ENCODE peak calls at places on chromosomes 16 and 17, in eight cellular contexts. One of them, this sample, is unnamed.

GRCh38 chr17:37310940-37311339 is 64.8 kb upstream of the C17orf78 start:
- DNase-seq in NCI-H1092: no peak
- DNase-seq in HFF-Myc: no peak
- DNase-seq in neural progenitor cell: no peak
- DNase-seq in NT2/D1: no peak
- DNase-seq in activated T-helper 9 cell treated with anti-CD3 and anti-CD28 coated beads, Interleukin-2, amount 50 U/mL, for 16 hours: no peak
- DNase-seq in AG10803: peak; percentile 78
- DNase-seq in astrocyte of the hippocampus: no peak
- DNase-seq in this sample: no peak

GRCh38 chr16:72085002-72085401 is 8.4 kb downstream of the TXNL4B start:
- DNase-seq in NT2/D1: no peak
- DNase-seq in activated T-helper 9 cell treated with anti-CD3 and anti-CD28 coated beads, Interleukin-2, amount 50 U/mL, for 16 hours: no peak
- DNase-seq in HFF-Myc: no peak
- DNase-seq in neural progenitor cell: no peak
- DNase-seq in AG10803: no peak
- DNase-seq in astrocyte of the hippocampus: no peak
- DNase-seq in NCI-H1092: no peak
- DNase-seq in this sample: no peak

GRCh38 chr16:21104124-21104860 is 46.4 kb downstream of the DNAH3 start:
- DNase-seq in astrocyte of the hippocampus: peak; percentile 78
- DNase-seq in AG10803: peak; percentile 70
- DNase-seq in NCI-H1092: no peak
- DNase-seq in neural progenitor cell: peak; percentile 13
- DNase-seq in NT2/D1: no peak
- DNase-seq in HFF-Myc: no peak
- DNase-seq in activated T-helper 9 cell treated with anti-CD3 and anti-CD28 coated beads, Interleukin-2, amount 50 U/mL, for 16 hours: no peak
- DNase-seq in this sample: no peak

GRCh38 chr16:851871-852270 is 51.3 kb upstream of the GNG13 start:
- DNase-seq in astrocyte of the hippocampus: no peak
- DNase-seq in activated T-helper 9 cell treated with anti-CD3 and anti-CD28 coated beads, Interleukin-2, amount 50 U/mL, for 16 hours: no peak
- DNase-seq in NCI-H1092: no peak
- DNase-seq in NT2/D1: no peak
- DNase-seq in AG10803: no peak
- DNase-seq in neural progenitor cell: no peak
- DNase-seq in HFF-Myc: no peak
- DNase-seq in this sample: no peak

GRCh38 chr16:74605746-74606520 is 981 bp downstream of the GLG1 start:
- DNase-seq in neural progenitor cell: peak; percentile 51
- DNase-seq in HFF-Myc: no peak
- DNase-seq in astrocyte of the hippocampus: no peak
- DNase-seq in NT2/D1: no peak
- DNase-seq in AG10803: peak; percentile 9
- DNase-seq in activated T-helper 9 cell treated with anti-CD3 and anti-CD28 coated beads, Interleukin-2, amount 50 U/mL, for 16 hours: no peak
- DNase-seq in NCI-H1092: no peak
- DNase-seq in this sample: no peak

GRCh38 chr17:59154721-59155438 is at the start of gene SKA2:
- DNase-seq in neural progenitor cell: peak; percentile 99
- DNase-seq in astrocyte of the hippocampus: peak; percentile 100
- DNase-seq in AG10803: no peak
- DNase-seq in activated T-helper 9 cell treated with anti-CD3 and anti-CD28 coated beads, Interleukin-2, amount 50 U/mL, for 16 hours: peak; percentile 95
- DNase-seq in HFF-Myc: peak; percentile 100
- DNase-seq in NT2/D1: peak; percentile 96
- DNase-seq in NCI-H1092: peak; percentile 100
- DNase-seq in this sample: peak; percentile 99

GRCh38 chr16:89123001-89123830 is 29.6 kb downstream of the ACSF3 start:
- DNase-seq in NCI-H1092: no peak
- DNase-seq in activated T-helper 9 cell treated with anti-CD3 and anti-CD28 coated beads, Interleukin-2, amount 50 U/mL, for 16 hours: no peak
- DNase-seq in NT2/D1: no peak
- DNase-seq in AG10803: no peak
- DNase-seq in neural progenitor cell: no peak
- DNase-seq in astrocyte of the hippocampus: no peak
- DNase-seq in HFF-Myc: no peak
- DNase-seq in this sample: no peak

GRCh38 chr16:51818342-51818944 is 667.4 kb upstream of the SALL1 start:
- DNase-seq in astrocyte of the hippocampus: peak; percentile 39
- DNase-seq in neural progenitor cell: peak; percentile 74
- DNase-seq in NT2/D1: peak; percentile 58
- DNase-seq in AG10803: peak; percentile 52
- DNase-seq in HFF-Myc: peak; percentile 19
- DNase-seq in activated T-helper 9 cell treated with anti-CD3 and anti-CD28 coated beads, Interleukin-2, amount 50 U/mL, for 16 hours: no peak
- DNase-seq in NCI-H1092: peak; percentile 13
- DNase-seq in this sample: peak; percentile 27

GRCh38 chr16:86072328-86073102 is 173.6 kb downstream of the IRF8 start:
- DNase-seq in HFF-Myc: peak; percentile 33
- DNase-seq in astrocyte of the hippocampus: peak; percentile 82
- DNase-seq in NT2/D1: peak; percentile 67
- DNase-seq in AG10803: peak; percentile 69
- DNase-seq in NCI-H1092: peak; percentile 38
- DNase-seq in activated T-helper 9 cell treated with anti-CD3 and anti-CD28 coated beads, Interleukin-2, amount 50 U/mL, for 16 hours: no peak
- DNase-seq in neural progenitor cell: peak; percentile 78
- DNase-seq in this sample: peak; percentile 59

GRCh38 chr17:27533874-27534815 is 77.9 kb downstream of the KSR1 start:
- DNase-seq in AG10803: peak; percentile 95
- DNase-seq in neural progenitor cell: peak; percentile 54
- DNase-seq in NT2/D1: no peak
- DNase-seq in NCI-H1092: no peak
- DNase-seq in astrocyte of the hippocampus: peak; percentile 88
- DNase-seq in activated T-helper 9 cell treated with anti-CD3 and anti-CD28 coated beads, Interleukin-2, amount 50 U/mL, for 16 hours: no peak
- DNase-seq in HFF-Myc: no peak
- DNase-seq in this sample: no peak

GRCh38 chr17:15264542-15264941 is 584 bp downstream of the PMP22 start:
- DNase-seq in activated T-helper 9 cell treated with anti-CD3 and anti-CD28 coated beads, Interleukin-2, amount 50 U/mL, for 16 hours: no peak
- DNase-seq in neural progenitor cell: no peak
- DNase-seq in HFF-Myc: no peak
- DNase-seq in astrocyte of the hippocampus: no peak
- DNase-seq in NCI-H1092: no peak
- DNase-seq in AG10803: no peak
- DNase-seq in NT2/D1: no peak
- DNase-seq in this sample: no peak

GRCh38 chr16:4315185-4316102 is at the start of gene GLIS2:
- DNase-seq in NT2/D1: no peak
- DNase-seq in neural progenitor cell: peak; percentile 94
- DNase-seq in astrocyte of the hippocampus: peak; percentile 94
- DNase-seq in AG10803: peak; percentile 83
- DNase-seq in activated T-helper 9 cell treated with anti-CD3 and anti-CD28 coated beads, Interleukin-2, amount 50 U/mL, for 16 hours: no peak
- DNase-seq in HFF-Myc: no peak
- DNase-seq in NCI-H1092: peak; percentile 69
- DNase-seq in this sample: no peak

GRCh38 chr17:34154916-34155730 is 100.0 kb upstream of the CCL2 start:
- DNase-seq in NCI-H1092: no peak
- DNase-seq in NT2/D1: no peak
- DNase-seq in activated T-helper 9 cell treated with anti-CD3 and anti-CD28 coated beads, Interleukin-2, amount 50 U/mL, for 16 hours: no peak
- DNase-seq in astrocyte of the hippocampus: no peak
- DNase-seq in HFF-Myc: no peak
- DNase-seq in neural progenitor cell: peak; percentile 31
- DNase-seq in AG10803: no peak
- DNase-seq in this sample: peak; percentile 45

GRCh38 chr17:60720763-60721531 is 43.3 kb downstream of the BCAS3 start:
- DNase-seq in NCI-H1092: peak; percentile 33
- DNase-seq in NT2/D1: peak; percentile 54
- DNase-seq in neural progenitor cell: peak; percentile 72
- DNase-seq in activated T-helper 9 cell treated with anti-CD3 and anti-CD28 coated beads, Interleukin-2, amount 50 U/mL, for 16 hours: no peak
- DNase-seq in HFF-Myc: peak; percentile 49
- DNase-seq in astrocyte of the hippocampus: peak; percentile 87
- DNase-seq in AG10803: peak; percentile 73
- DNase-seq in this sample: peak; percentile 60

GRCh38 chr16:82943371-82943770 is 316.6 kb downstream of the CDH13 start:
- DNase-seq in activated T-helper 9 cell treated with anti-CD3 and anti-CD28 coated beads, Interleukin-2, amount 50 U/mL, for 16 hours: no peak
- DNase-seq in HFF-Myc: no peak
- DNase-seq in neural progenitor cell: no peak
- DNase-seq in NT2/D1: no peak
- DNase-seq in NCI-H1092: no peak
- DNase-seq in astrocyte of the hippocampus: no peak
- DNase-seq in AG10803: peak; percentile 42
- DNase-seq in this sample: no peak

GRCh38 chr17:44122825-44123355 is 551 bp downstream of the HDAC5 start:
- DNase-seq in HFF-Myc: no peak
- DNase-seq in neural progenitor cell: no peak
- DNase-seq in NCI-H1092: no peak
- DNase-seq in NT2/D1: no peak
- DNase-seq in AG10803: no peak
- DNase-seq in astrocyte of the hippocampus: peak; percentile 25
- DNase-seq in activated T-helper 9 cell treated with anti-CD3 and anti-CD28 coated beads, Interleukin-2, amount 50 U/mL, for 16 hours: no peak
- DNase-seq in this sample: peak; percentile 35

GRCh38 chr16:69479806-69480205 is 55.4 kb downstream of the CYB5B start:
- DNase-seq in astrocyte of the hippocampus: no peak
- DNase-seq in neural progenitor cell: no peak
- DNase-seq in activated T-helper 9 cell treated with anti-CD3 and anti-CD28 coated beads, Interleukin-2, amount 50 U/mL, for 16 hours: no peak
- DNase-seq in HFF-Myc: no peak
- DNase-seq in AG10803: no peak
- DNase-seq in NT2/D1: no peak
- DNase-seq in NCI-H1092: no peak
- DNase-seq in this sample: no peak

GRCh38 chr16:58399718-58400633 is 7.7 kb downstream of the GINS3 start:
- DNase-seq in astrocyte of the hippocampus: no peak
- DNase-seq in HFF-Myc: no peak
- DNase-seq in AG10803: no peak
- DNase-seq in NT2/D1: no peak
- DNase-seq in NCI-H1092: no peak
- DNase-seq in neural progenitor cell: no peak
- DNase-seq in activated T-helper 9 cell treated with anti-CD3 and anti-CD28 coated beads, Interleukin-2, amount 50 U/mL, for 16 hours: no peak
- DNase-seq in this sample: no peak

GRCh38 chr16:8962393-8963009 is 1.2 kb downstream of the USP7 start:
- DNase-seq in neural progenitor cell: peak; percentile 64
- DNase-seq in HFF-Myc: no peak
- DNase-seq in activated T-helper 9 cell treated with anti-CD3 and anti-CD28 coated beads, Interleukin-2, amount 50 U/mL, for 16 hours: peak; percentile 34
- DNase-seq in NT2/D1: no peak
- DNase-seq in astrocyte of the hippocampus: no peak
- DNase-seq in NCI-H1092: no peak
- DNase-seq in AG10803: no peak
- DNase-seq in this sample: peak; percentile 67

GRCh38 chr16:16915771-16916170 is 536.8 kb downstream of the NPIPA7 start:
- DNase-seq in activated T-helper 9 cell treated with anti-CD3 and anti-CD28 coated beads, Interleukin-2, amount 50 U/mL, for 16 hours: no peak
- DNase-seq in NT2/D1: no peak
- DNase-seq in NCI-H1092: no peak
- DNase-seq in neural progenitor cell: no peak
- DNase-seq in HFF-Myc: no peak
- DNase-seq in astrocyte of the hippocampus: no peak
- DNase-seq in AG10803: no peak
- DNase-seq in this sample: no peak

GRCh38 chr16:54510619-54511018 is 224.0 kb upstream of the IRX3 start:
- DNase-seq in activated T-helper 9 cell treated with anti-CD3 and anti-CD28 coated beads, Interleukin-2, amount 50 U/mL, for 16 hours: no peak
- DNase-seq in HFF-Myc: no peak
- DNase-seq in NCI-H1092: no peak
- DNase-seq in NT2/D1: no peak
- DNase-seq in AG10803: no peak
- DNase-seq in neural progenitor cell: no peak
- DNase-seq in astrocyte of the hippocampus: no peak
- DNase-seq in this sample: no peak

GRCh38 chr16:11613381-11614303 is 26.9 kb upstream of the LITAF start:
- DNase-seq in NT2/D1: no peak
- DNase-seq in NCI-H1092: no peak
- DNase-seq in activated T-helper 9 cell treated with anti-CD3 and anti-CD28 coated beads, Interleukin-2, amount 50 U/mL, for 16 hours: no peak
- DNase-seq in astrocyte of the hippocampus: no peak
- DNase-seq in neural progenitor cell: no peak
- DNase-seq in HFF-Myc: no peak
- DNase-seq in AG10803: no peak
- DNase-seq in this sample: no peak

GRCh38 chr17:418421-418751 is 65.8 kb upstream of the RPH3AL start:
- DNase-seq in AG10803: no peak
- DNase-seq in HFF-Myc: no peak
- DNase-seq in neural progenitor cell: no peak
- DNase-seq in astrocyte of the hippocampus: no peak
- DNase-seq in NT2/D1: no peak
- DNase-seq in NCI-H1092: no peak
- DNase-seq in activated T-helper 9 cell treated with anti-CD3 and anti-CD28 coated beads, Interleukin-2, amount 50 U/mL, for 16 hours: no peak
- DNase-seq in this sample: peak; percentile 87

GRCh38 chr17:69810326-69811035 is 264.5 kb upstream of the KCNJ16 start:
- DNase-seq in activated T-helper 9 cell treated with anti-CD3 and anti-CD28 coated beads, Interleukin-2, amount 50 U/mL, for 16 hours: no peak
- DNase-seq in NT2/D1: no peak
- DNase-seq in astrocyte of the hippocampus: peak; percentile 5
- DNase-seq in NCI-H1092: no peak
- DNase-seq in HFF-Myc: no peak
- DNase-seq in neural progenitor cell: no peak
- DNase-seq in AG10803: no peak
- DNase-seq in this sample: no peak

GRCh38 chr17:82963104-82963950 is 116.1 kb upstream of the METRNL start:
- DNase-seq in AG10803: peak; percentile 84
- DNase-seq in NT2/D1: no peak
- DNase-seq in neural progenitor cell: peak; percentile 86
- DNase-seq in activated T-helper 9 cell treated with anti-CD3 and anti-CD28 coated beads, Interleukin-2, amount 50 U/mL, for 16 hours: no peak
- DNase-seq in astrocyte of the hippocampus: peak; percentile 87
- DNase-seq in HFF-Myc: peak; percentile 51
- DNase-seq in NCI-H1092: no peak
- DNase-seq in this sample: peak; percentile 62

GRCh38 chr17:81090361-81091133 is 55.6 kb downstream of the BAIAP2 start:
- DNase-seq in NT2/D1: peak; percentile 38
- DNase-seq in AG10803: peak; percentile 57
- DNase-seq in astrocyte of the hippocampus: no peak
- DNase-seq in neural progenitor cell: peak; percentile 57
- DNase-seq in activated T-helper 9 cell treated with anti-CD3 and anti-CD28 coated beads, Interleukin-2, amount 50 U/mL, for 16 hours: no peak
- DNase-seq in HFF-Myc: no peak
- DNase-seq in NCI-H1092: no peak
- DNase-seq in this sample: peak; percentile 57